ENCODE peak calls at places on chromosome 9, in eight cellular contexts. V is psoas muscle, A is upper lobe of left lung, T is A549, M is GM20000, Q is hepatocyte, B is osteocyte, E is brain microvascular endothelial cell. S is an unnamed sample.

GRCh38 chr9:97564291-97565175 is 63.1 kb downstream of the TMOD1 start:
- DNase-seq in E (peak; percentile 63), B (no peak), Q (peak; percentile 68), A (no peak), M (no peak), V (peak; percentile 70), T (peak; percentile 19), S (no peak)

GRCh38 chr9:131237931-131238401 is 38.3 kb downstream of the FAM78A start:
- DNase-seq in V (peak; percentile 82), Q (peak; percentile 71), B (no peak), A (peak; percentile 83), M (peak; percentile 79), T (no peak), E (peak; percentile 83), S (peak; percentile 45)

GRCh38 chr9:98610196-98610595 is 98.5 kb downstream of the GABBR2 start:
- DNase-seq in Q (no peak), B (no peak), V (no peak), T (no peak), A (no peak), M (no peak), E (no peak), S (no peak)

GRCh38 chr9:17470449-17470848 is 108.4 kb upstream of the SH3GL2 start:
- DNase-seq in B (no peak), M (no peak), A (no peak), Q (no peak), E (no peak), T (no peak), V (no peak), S (no peak)

GRCh38 chr9:131997076-131997475 is 82.6 kb downstream of the MED27 start:
- DNase-seq in Q (no peak), A (no peak), B (no peak), V (no peak), M (no peak), E (no peak), T (no peak), S (no peak)

GRCh38 chr9:35658894-35659220 is 765 bp downstream of the CCDC107 start:
- DNase-seq in B (no peak), A (no peak), E (peak; percentile 44), M (no peak), Q (peak; percentile 37), V (peak; percentile 76), T (peak; percentile 67), S (no peak)

GRCh38 chr9:98168952-98169488 is 23.4 kb downstream of the CORO2A start:
- DNase-seq in T (no peak), A (no peak), E (peak; percentile 54), V (no peak), M (peak; percentile 91), Q (peak; percentile 50), B (no peak), S (peak; percentile 64)

GRCh38 chr9:112348257-112348992 is 15.0 kb upstream of the PTBP3 start:
- DNase-seq in T (peak; percentile 95), B (peak; percentile 87), A (peak; percentile 81), Q (peak; percentile 83), V (peak; percentile 90), M (peak; percentile 27), E (peak; percentile 65), S (peak; percentile 29)

GRCh38 chr9:19456996-19457693 is 48.3 kb downstream of the ACER2 start:
- DNase-seq in M (peak; percentile 82), A (peak; percentile 65), B (peak; percentile 88), T (peak; percentile 68), E (peak; percentile 63), V (peak; percentile 61), Q (peak; percentile 85), S (peak; percentile 79)

GRCh38 chr9:99389087-99390033 is 167.3 kb downstream of the SEC61B start:
- DNase-seq in M (no peak), B (no peak), T (no peak), Q (no peak), E (peak; percentile 25), V (no peak), A (no peak), S (no peak)

GRCh38 chr9:112699230-112699629 is 18.7 kb downstream of the INIP start:
- DNase-seq in V (no peak), B (no peak), A (no peak), Q (no peak), E (no peak), T (no peak), M (no peak), S (no peak)

GRCh38 chr9:120928015-120928719 is 1.6 kb upstream of the TRAF1 start:
- DNase-seq in E (no peak), M (no peak), T (no peak), A (peak; percentile 81), B (no peak), V (no peak), Q (peak; percentile 55), S (no peak)

GRCh38 chr9:137439158-137439714 is 1.9 kb downstream of the ENTPD8 start:
- DNase-seq in A (no peak), E (no peak), M (no peak), B (no peak), V (peak; percentile 37), Q (no peak), T (no peak), S (peak; percentile 1)

GRCh38 chr9:113508111-113508749 is 44.7 kb downstream of the RGS3 start:
- DNase-seq in V (no peak), M (no peak), Q (peak; percentile 43), E (no peak), A (no peak), T (peak; percentile 64), B (no peak), S (no peak)

GRCh38 chr9:16689352-16689938 is 181.0 kb downstream of the BNC2 start:
- DNase-seq in A (peak; percentile 44), B (no peak), Q (no peak), M (no peak), V (peak; percentile 61), E (peak; percentile 28), T (peak; percentile 21), S (no peak)

GRCh38 chr9:137114613-137115393 is at the start of gene DPP7:
- DNase-seq in Q (peak; percentile 82), V (peak; percentile 87), E (no peak), B (no peak), A (peak; percentile 82), T (peak; percentile 59), M (peak; percentile 98), S (peak; percentile 63)

GRCh38 chr9:121259498-121259897 is 8.5 kb upstream of the GSN start:
- DNase-seq in T (no peak), A (no peak), V (no peak), E (no peak), Q (no peak), M (no peak), B (no peak), S (no peak)

GRCh38 chr9:108186996-108187395 is 668.8 kb downstream of the ACTL7B start:
- DNase-seq in E (peak; percentile 7), B (no peak), A (no peak), M (no peak), V (peak; percentile 83), T (no peak), Q (no peak), S (no peak)

GRCh38 chr9:85414399-85414798 is 327.4 kb downstream of the AGTPBP1 start:
- DNase-seq in T (no peak), B (no peak), M (no peak), Q (no peak), V (no peak), A (no peak), E (no peak), S (no peak)

GRCh38 chr9:86078731-86079130 is 20.6 kb downstream of the GOLM1 start:
- DNase-seq in B (no peak), M (no peak), E (no peak), V (no peak), Q (no peak), A (no peak), T (no peak), S (no peak)

GRCh38 chr9:99177576-99178365 is 44.0 kb downstream of the ALG2 start:
- DNase-seq in T (no peak), Q (no peak), V (no peak), B (no peak), A (no peak), M (no peak), E (no peak), S (no peak)

GRCh38 chr9:69324549-69325401 is at the start of gene ENTREP1:
- DNase-seq in E (no peak), Q (peak; percentile 78), A (peak; percentile 76), V (peak; percentile 87), T (peak; percentile 51), B (no peak), M (peak; percentile 43), S (peak; percentile 61)
- TF ChIP-seq CTCF in E (no peak), Q (no peak), A (no peak), V (no peak), T (no peak), B (peak; percentile 18), M (no peak), S (no peak)

DNA sequence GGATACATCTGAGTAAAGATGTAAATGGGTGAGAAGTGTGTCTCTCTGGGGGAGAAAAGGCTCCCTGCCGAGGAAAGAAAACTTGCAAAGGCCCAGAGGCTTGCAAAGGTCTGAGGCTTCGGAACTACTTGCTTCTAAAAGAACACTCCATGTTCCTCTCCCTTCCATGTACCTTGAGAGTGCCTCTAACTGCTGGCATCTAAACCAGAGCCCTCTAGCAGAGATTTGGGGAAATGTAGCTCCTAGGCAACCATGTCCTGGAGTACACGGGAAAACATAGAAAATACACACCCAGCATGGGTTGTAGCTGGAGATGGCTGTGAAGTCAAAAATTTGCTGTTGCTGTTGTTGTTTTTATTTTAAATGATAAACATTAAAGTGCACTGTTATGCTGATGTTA is 151.6 kb downstream of the SYK start:
- DNase-seq in M (no peak), T (no peak), Q (no peak), V (no peak), E (no peak), A (no peak), B (no peak), S (no peak)
- TF ChIP-seq CTCF in M (no peak), T (no peak), Q (no peak), V (no peak), E (no peak), A (no peak), B (peak; percentile 11), S (no peak)

GRCh38 chr9:37430841-37431597 is 8.5 kb downstream of the GRHPR start:
- DNase-seq in T (no peak), B (no peak), V (no peak), M (no peak), E (no peak), A (peak; percentile 40), Q (peak; percentile 62), S (no peak)
- TF ChIP-seq CTCF in T (no peak), B (no peak), V (no peak), M (no peak), E (peak; percentile 44), A (no peak), Q (peak; percentile 6), S (no peak)

GRCh38 chr9:967436-967835 is 9.0 kb upstream of the DMRT3 start:
- DNase-seq in E (no peak), A (no peak), Q (no peak), M (no peak), B (no peak), V (no peak), T (no peak), S (no peak)

GRCh38 chr9:965497-965896 is 11.0 kb upstream of the DMRT3 start:
- DNase-seq in A (no peak), Q (no peak), T (no peak), V (no peak), M (no peak), E (no peak), B (no peak), S (no peak)

GRCh38 chr9:969310-969692 is 7.2 kb upstream of the DMRT3 start:
- DNase-seq in V (no peak), Q (no peak), T (no peak), M (no peak), A (no peak), B (peak; percentile 72), E (no peak), S (peak; percentile 62)

GRCh38 chr9:967851-968641 is 8.4 kb upstream of the DMRT3 start:
- DNase-seq in V (no peak), A (no peak), T (no peak), Q (no peak), E (no peak), B (no peak), M (no peak), S (peak; percentile 44)

GRCh38 chr9:966936-967335 is 9.5 kb upstream of the DMRT3 start:
- DNase-seq in T (no peak), Q (no peak), B (no peak), E (no peak), V (no peak), M (no peak), A (no peak), S (no peak)
- TF ChIP-seq CTCF in T (no peak), Q (no peak), B (no peak), E (no peak), V (no peak), M (no peak), A (no peak), S (no peak)